ENCODE peak calls at places on chromosomes 11 and 22, in five cellular contexts. One of them, this sample, is unnamed.

GRCh38 chr22:22887621-22888503 is at the start of gene IGLL5:
- DNase-seq in neural progenitor cell: no peak
- DNase-seq in mesothelial cell of epicardium: peak; percentile 35
- DNase-seq in CD8-positive, alpha-beta T cell: peak; percentile 35
- DNase-seq in adrenal gland: no peak
- DNase-seq in this sample: no peak

GRCh38 chr22:49202226-49202625 is 625.4 kb downstream of the BRD1 start:
- DNase-seq in neural progenitor cell: no peak
- DNase-seq in mesothelial cell of epicardium: peak; percentile 19
- DNase-seq in adrenal gland: no peak
- DNase-seq in CD8-positive, alpha-beta T cell: peak; percentile 13
- DNase-seq in this sample: no peak

GRCh38 chr11:518463-519202 is 11.6 kb upstream of the RNH1 start:
- DNase-seq in adrenal gland: peak; percentile 92
- DNase-seq in CD8-positive, alpha-beta T cell: peak; percentile 98
- DNase-seq in neural progenitor cell: peak; percentile 86
- DNase-seq in mesothelial cell of epicardium: peak; percentile 72
- DNase-seq in this sample: peak; percentile 84

GRCh38 chr22:22866381-22867111 is 21.1 kb upstream of the IGLL5 start:
- DNase-seq in adrenal gland: no peak
- DNase-seq in CD8-positive, alpha-beta T cell: no peak
- DNase-seq in mesothelial cell of epicardium: no peak
- DNase-seq in neural progenitor cell: no peak
- DNase-seq in this sample: no peak

GRCh38 chr11:128790200-128790599 is 76.9 kb downstream of the KCNJ1 start:
- DNase-seq in CD8-positive, alpha-beta T cell: no peak
- DNase-seq in neural progenitor cell: peak; percentile 45
- DNase-seq in mesothelial cell of epicardium: peak; percentile 48
- DNase-seq in adrenal gland: peak; percentile 35
- DNase-seq in this sample: peak; percentile 38

GRCh38 chr22:37965940-37966664 is 12.6 kb downstream of the POLR2F start:
- DNase-seq in CD8-positive, alpha-beta T cell: no peak
- DNase-seq in neural progenitor cell: no peak
- DNase-seq in adrenal gland: no peak
- DNase-seq in mesothelial cell of epicardium: no peak
- DNase-seq in this sample: no peak

GRCh38 chr11:122584670-122585069 is 70.9 kb upstream of the UBASH3B start:
- DNase-seq in CD8-positive, alpha-beta T cell: no peak
- DNase-seq in neural progenitor cell: no peak
- DNase-seq in mesothelial cell of epicardium: no peak
- DNase-seq in adrenal gland: no peak
- DNase-seq in this sample: no peak

GRCh38 chr11:71476031-71476430 is 23.0 kb downstream of the NADSYN1 start:
- DNase-seq in neural progenitor cell: no peak
- DNase-seq in adrenal gland: no peak
- DNase-seq in mesothelial cell of epicardium: no peak
- DNase-seq in CD8-positive, alpha-beta T cell: no peak
- DNase-seq in this sample: no peak

GRCh38 chr22:33544707-33545106 is 375.6 kb downstream of the LARGE1 start:
- DNase-seq in CD8-positive, alpha-beta T cell: no peak
- DNase-seq in adrenal gland: no peak
- DNase-seq in mesothelial cell of epicardium: no peak
- DNase-seq in neural progenitor cell: no peak
- DNase-seq in this sample: no peak

GRCh38 chr22:48103126-48103875 is 1340.9 kb downstream of the TBC1D22A start:
- DNase-seq in CD8-positive, alpha-beta T cell: peak; percentile 40
- DNase-seq in neural progenitor cell: no peak
- DNase-seq in adrenal gland: no peak
- DNase-seq in mesothelial cell of epicardium: peak; percentile 30
- DNase-seq in this sample: no peak

GRCh38 chr11:69153661-69154060 is 2.1 kb upstream of the SMIM38 start:
- DNase-seq in CD8-positive, alpha-beta T cell: no peak
- DNase-seq in neural progenitor cell: no peak
- DNase-seq in adrenal gland: no peak
- DNase-seq in mesothelial cell of epicardium: no peak
- DNase-seq in this sample: no peak

GRCh38 chr11:119803726-119804294 is 74.8 kb upstream of the NECTIN1 start:
- DNase-seq in adrenal gland: no peak
- DNase-seq in CD8-positive, alpha-beta T cell: no peak
- DNase-seq in mesothelial cell of epicardium: no peak
- DNase-seq in neural progenitor cell: no peak
- DNase-seq in this sample: no peak

GRCh38 chr11:1862588-1863351 is 9.9 kb downstream of the LSP1 start:
- DNase-seq in mesothelial cell of epicardium: no peak
- DNase-seq in CD8-positive, alpha-beta T cell: no peak
- DNase-seq in neural progenitor cell: no peak
- DNase-seq in adrenal gland: peak; percentile 90
- DNase-seq in this sample: no peak

GRCh38 chr11:126284829-126285228 is 1.9 kb downstream of the TIRAP start:
- DNase-seq in mesothelial cell of epicardium: no peak
- DNase-seq in CD8-positive, alpha-beta T cell: peak; percentile 85
- DNase-seq in neural progenitor cell: no peak
- DNase-seq in adrenal gland: peak; percentile 89
- DNase-seq in this sample: no peak

GRCh38 chr22:43426816-43427215 is 15.0 kb downstream of the MPPED1 start:
- DNase-seq in mesothelial cell of epicardium: no peak
- DNase-seq in adrenal gland: no peak
- DNase-seq in CD8-positive, alpha-beta T cell: no peak
- DNase-seq in neural progenitor cell: peak; percentile 37
- DNase-seq in this sample: no peak

GRCh38 chr22:46791201-46791731 is 28.8 kb downstream of the TBC1D22A start:
- DNase-seq in mesothelial cell of epicardium: no peak
- DNase-seq in adrenal gland: peak; percentile 79
- DNase-seq in CD8-positive, alpha-beta T cell: peak; percentile 87
- DNase-seq in neural progenitor cell: no peak
- DNase-seq in this sample: no peak

GRCh38 chr11:129372609-129373488 is 2.8 kb upstream of the BARX2 start:
- DNase-seq in adrenal gland: no peak
- DNase-seq in neural progenitor cell: peak; percentile 60
- DNase-seq in CD8-positive, alpha-beta T cell: no peak
- DNase-seq in mesothelial cell of epicardium: peak; percentile 51
- DNase-seq in this sample: no peak

GRCh38 chr11:78101073-78101472 is 21.4 kb upstream of the NDUFC2 start:
- DNase-seq in adrenal gland: no peak
- DNase-seq in CD8-positive, alpha-beta T cell: no peak
- DNase-seq in mesothelial cell of epicardium: no peak
- DNase-seq in neural progenitor cell: no peak
- DNase-seq in this sample: no peak

GRCh38 chr11:29166306-29166705 is 850.5 kb downstream of the KCNA4 start:
- DNase-seq in adrenal gland: no peak
- DNase-seq in neural progenitor cell: no peak
- DNase-seq in CD8-positive, alpha-beta T cell: no peak
- DNase-seq in mesothelial cell of epicardium: no peak
- DNase-seq in this sample: no peak

GRCh38 chr11:134736251-134737072 is 324.4 kb upstream of the B3GAT1 start:
- DNase-seq in mesothelial cell of epicardium: no peak
- DNase-seq in CD8-positive, alpha-beta T cell: no peak
- DNase-seq in neural progenitor cell: no peak
- DNase-seq in adrenal gland: no peak
- DNase-seq in this sample: no peak

GRCh38 chr22:17829691-17830040 is 55.4 kb upstream of the BID start:
- DNase-seq in adrenal gland: no peak
- DNase-seq in neural progenitor cell: no peak
- DNase-seq in CD8-positive, alpha-beta T cell: no peak
- DNase-seq in mesothelial cell of epicardium: no peak
- DNase-seq in this sample: no peak

GRCh38 chr11:71080239-71081097 is 171.9 kb downstream of the SHANK2 start:
- DNase-seq in mesothelial cell of epicardium: peak; percentile 66
- DNase-seq in CD8-positive, alpha-beta T cell: no peak
- DNase-seq in adrenal gland: peak; percentile 73
- DNase-seq in neural progenitor cell: peak; percentile 92
- DNase-seq in this sample: peak; percentile 79

GRCh38 chr22:28183078-28183870 is 264.2 kb upstream of the PITPNB start:
- DNase-seq in mesothelial cell of epicardium: no peak
- DNase-seq in neural progenitor cell: no peak
- DNase-seq in CD8-positive, alpha-beta T cell: no peak
- DNase-seq in adrenal gland: peak; percentile 16
- DNase-seq in this sample: no peak

GRCh38 chr11:2751523-2752203 is 51.9 kb upstream of the KCNQ1OT1 start:
- DNase-seq in mesothelial cell of epicardium: no peak
- DNase-seq in adrenal gland: no peak
- DNase-seq in CD8-positive, alpha-beta T cell: no peak
- DNase-seq in neural progenitor cell: no peak
- DNase-seq in this sample: no peak

GRCh38 chr11:68997995-68998348 is 15.1 kb downstream of the MRGPRF start:
- DNase-seq in CD8-positive, alpha-beta T cell: no peak
- DNase-seq in neural progenitor cell: no peak
- DNase-seq in adrenal gland: peak; percentile 2
- DNase-seq in mesothelial cell of epicardium: no peak
- DNase-seq in this sample: no peak

GRCh38 chr11:65424200-65425104 is 1.9 kb downstream of the NEAT1 start:
- DNase-seq in adrenal gland: peak; percentile 63
- DNase-seq in neural progenitor cell: no peak
- DNase-seq in CD8-positive, alpha-beta T cell: peak; percentile 77
- DNase-seq in mesothelial cell of epicardium: no peak
- DNase-seq in this sample: no peak

GRCh38 chr11:65421204-65422103 is 1.1 kb upstream of the NEAT1 start:
- DNase-seq in mesothelial cell of epicardium: peak; percentile 60
- DNase-seq in neural progenitor cell: peak; percentile 39
- DNase-seq in adrenal gland: peak; percentile 98
- DNase-seq in CD8-positive, alpha-beta T cell: peak; percentile 86
- DNase-seq in this sample: no peak

GRCh38 chr11:65423516-65424199 is 1.1 kb downstream of the NEAT1 start:
- DNase-seq in adrenal gland: no peak
- DNase-seq in neural progenitor cell: no peak
- DNase-seq in mesothelial cell of epicardium: no peak
- DNase-seq in CD8-positive, alpha-beta T cell: peak; percentile 77
- DNase-seq in this sample: no peak

GRCh38 chr11:65422104-65422632 is 430 bp upstream of the NEAT1 start:
- DNase-seq in mesothelial cell of epicardium: peak; percentile 96
- DNase-seq in neural progenitor cell: peak; percentile 96
- DNase-seq in CD8-positive, alpha-beta T cell: peak; percentile 91
- DNase-seq in adrenal gland: peak; percentile 98
- DNase-seq in this sample: peak; percentile 90

GRCh38 chr11:65422633-65423515 is at the start of gene NEAT1:
- DNase-seq in CD8-positive, alpha-beta T cell: peak; percentile 94
- DNase-seq in neural progenitor cell: peak; percentile 77
- DNase-seq in mesothelial cell of epicardium: peak; percentile 88
- DNase-seq in adrenal gland: peak; percentile 97
- DNase-seq in this sample: peak; percentile 77
- TF ChIP-seq CTCF in CD8-positive, alpha-beta T cell: no peak
- TF ChIP-seq CTCF in neural progenitor cell: no peak
- TF ChIP-seq CTCF in mesothelial cell of epicardium: no peak
- TF ChIP-seq CTCF in adrenal gland: peak; percentile 15
- TF ChIP-seq CTCF in this sample: no peak

DNA sequence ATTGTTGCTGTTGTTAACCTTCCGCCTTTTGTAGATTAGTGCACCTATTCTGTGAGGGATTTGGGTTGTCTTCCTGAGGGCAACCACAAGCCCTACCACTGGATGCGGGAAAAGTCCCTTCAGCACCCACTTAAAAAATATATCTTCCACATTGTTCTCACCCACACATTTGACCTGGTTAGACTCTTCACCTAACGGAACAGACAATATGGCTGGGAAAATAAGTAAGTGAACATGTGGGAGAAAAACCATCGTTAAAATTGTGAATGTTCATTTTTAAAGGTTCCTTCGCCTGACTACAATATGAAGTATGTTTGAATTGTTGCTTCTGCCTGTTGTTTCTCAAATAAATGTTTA is 72.0 kb upstream of the MPEG1 start:
- DNase-seq in CD8-positive, alpha-beta T cell: no peak
- DNase-seq in mesothelial cell of epicardium: no peak
- DNase-seq in neural progenitor cell: no peak
- DNase-seq in adrenal gland: no peak
- DNase-seq in this sample: no peak
- TF ChIP-seq CTCF in CD8-positive, alpha-beta T cell: no peak
- TF ChIP-seq CTCF in mesothelial cell of epicardium: peak; percentile 19
- TF ChIP-seq CTCF in neural progenitor cell: no peak
- TF ChIP-seq CTCF in adrenal gland: no peak
- TF ChIP-seq CTCF in this sample: no peak

GRCh38 chr11:116281173-116282160 is 491.3 kb downstream of the BUD13 start:
- DNase-seq in adrenal gland: no peak
- DNase-seq in mesothelial cell of epicardium: no peak
- DNase-seq in neural progenitor cell: no peak
- DNase-seq in CD8-positive, alpha-beta T cell: no peak
- DNase-seq in this sample: no peak
- TF ChIP-seq CTCF in adrenal gland: no peak
- TF ChIP-seq CTCF in mesothelial cell of epicardium: no peak
- TF ChIP-seq CTCF in neural progenitor cell: peak; percentile 45
- TF ChIP-seq CTCF in CD8-positive, alpha-beta T cell: no peak
- TF ChIP-seq CTCF in this sample: peak; percentile 26

GRCh38 chr11:123654566-123655081 is at the start of gene SCN3B:
- DNase-seq in adrenal gland: peak; percentile 74
- DNase-seq in CD8-positive, alpha-beta T cell: no peak
- DNase-seq in mesothelial cell of epicardium: peak; percentile 76
- DNase-seq in neural progenitor cell: peak; percentile 88
- DNase-seq in this sample: peak; percentile 68

GRCh38 chr11:123659311-123659710 is 4.9 kb upstream of the SCN3B start:
- DNase-seq in mesothelial cell of epicardium: no peak
- DNase-seq in CD8-positive, alpha-beta T cell: no peak
- DNase-seq in neural progenitor cell: no peak
- DNase-seq in adrenal gland: no peak
- DNase-seq in this sample: no peak

GRCh38 chr11:123650901-123651300 is 3.5 kb downstream of the SCN3B start:
- DNase-seq in neural progenitor cell: no peak
- DNase-seq in CD8-positive, alpha-beta T cell: no peak
- DNase-seq in mesothelial cell of epicardium: no peak
- DNase-seq in adrenal gland: no peak
- DNase-seq in this sample: no peak

GRCh38 chr11:123653997-123654565 is 343 bp downstream of the SCN3B start:
- DNase-seq in adrenal gland: peak; percentile 52
- DNase-seq in neural progenitor cell: peak; percentile 74
- DNase-seq in mesothelial cell of epicardium: peak; percentile 82
- DNase-seq in CD8-positive, alpha-beta T cell: no peak
- DNase-seq in this sample: no peak

DNA sequence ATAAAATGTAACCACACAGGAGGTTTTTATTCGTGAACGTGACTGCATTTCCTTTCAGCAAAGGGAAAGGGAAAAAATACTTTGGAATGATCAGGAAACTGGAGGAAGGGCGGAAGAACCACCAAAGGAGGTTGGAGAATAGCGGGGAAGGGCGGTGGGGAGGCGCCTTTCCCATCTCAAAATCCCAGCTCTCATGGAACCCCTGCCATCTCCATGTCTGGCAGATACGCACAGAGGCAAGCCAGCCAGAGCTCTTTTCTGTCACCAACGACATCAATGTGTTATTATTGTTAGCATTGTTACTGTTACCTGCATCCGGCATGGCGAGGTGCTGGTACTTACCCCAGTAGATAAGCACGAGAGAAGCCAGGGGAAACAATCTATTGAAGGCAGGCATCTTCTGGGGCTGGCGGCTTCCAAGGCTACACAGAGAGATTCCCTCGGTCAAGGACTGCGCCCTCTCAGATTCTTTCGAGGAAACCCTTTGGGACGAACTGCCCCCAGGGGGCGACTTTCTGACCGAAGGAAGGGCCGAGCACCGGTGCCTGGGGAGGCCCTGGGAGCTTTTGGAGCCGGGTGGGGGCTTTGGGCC is 923 bp downstream of the SCN3B start:
- DNase-seq in mesothelial cell of epicardium: no peak
- DNase-seq in adrenal gland: no peak
- DNase-seq in neural progenitor cell: no peak
- DNase-seq in CD8-positive, alpha-beta T cell: no peak
- DNase-seq in this sample: peak; percentile 45
- TF ChIP-seq CTCF in mesothelial cell of epicardium: no peak
- TF ChIP-seq CTCF in adrenal gland: no peak
- TF ChIP-seq CTCF in neural progenitor cell: peak; percentile 43
- TF ChIP-seq CTCF in CD8-positive, alpha-beta T cell: no peak
- TF ChIP-seq CTCF in this sample: peak; percentile 51

This sample was measured in neural crest cell.